ENCODE peak calls at places on chromosomes 4 and X, in seven cellular contexts. Y, M, O, C, I, F and Z are unnamed samples.

GRCh38 chrX:134745636-134746378 is 87.5 kb upstream of the PLAC1 start:
- DNase-seq in C (no peak), I (peak), F (no peak), O (no peak), M (no peak), Y (no peak), Z (no peak)

GRCh38 chr4:139665690-139666529 is at the start of gene MGST2:
- DNase-seq in F (peak), O (peak), I (peak), M (peak), Y (peak), C (peak), Z (peak)

GRCh38 chr4:128345650-128346049 is 58.0 kb upstream of the PGRMC2 start:
- DNase-seq in O (no peak), Y (no peak), C (no peak), F (no peak), I (no peak), M (no peak), Z (no peak)

GRCh38 chrX:40448793-40449192 is 132.0 kb upstream of the ATP6AP2 start:
- DNase-seq in Y (no peak), I (no peak), F (no peak), O (no peak), M (no peak), C (no peak), Z (no peak)

GRCh38 chrX:104806346-104806745 is 240.3 kb downstream of the IL1RAPL2 start:
- DNase-seq in O (no peak), F (no peak), C (no peak), Y (no peak), I (no peak), M (no peak), Z (no peak)

GRCh38 chr4:77849278-77849965 is 13.2 kb upstream of the MRPL1 start:
- DNase-seq in Y (no peak), F (no peak), C (peak), O (no peak), M (no peak), I (no peak), Z (no peak)

GRCh38 chr4:55123791-55124190 is 1.6 kb downstream of the KDR start:
- DNase-seq in Y (no peak), M (no peak), C (no peak), I (no peak), O (peak), F (no peak), Z (no peak)

GRCh38 chr4:48944252-48944651 is 37.7 kb upstream of the OCIAD2 start:
- DNase-seq in I (peak), O (no peak), Y (no peak), F (peak), C (peak), M (no peak), Z (peak)

GRCh38 chr4:76764251-76764650 is 133.7 kb downstream of the SOWAHB start:
- DNase-seq in F (peak), Y (no peak), M (no peak), O (no peak), I (no peak), C (peak), Z (peak)

GRCh38 chr4:126947536-126947935 is 685.2 kb upstream of the INTU start:
- DNase-seq in F (no peak), I (no peak), C (no peak), M (no peak), O (no peak), Y (no peak), Z (no peak)

GRCh38 chr4:120924931-120925330 is 2.4 kb upstream of the PRDM5 start:
- DNase-seq in Y (no peak), M (no peak), C (no peak), F (no peak), O (no peak), I (no peak), Z (no peak)

GRCh38 chr4:2284161-2284933 is 22.4 kb upstream of the MXD4 start:
- DNase-seq in O (no peak), Y (no peak), F (no peak), M (no peak), C (no peak), I (no peak), Z (no peak)